ENCODE peak calls at places on chromosomes 12 and 14, in ten cellular contexts. O is H7; G is lung; D is effector memory CD4-positive, alpha-beta T cell; K is endodermal cell; C is uterus; V is MM.1S; T is CD8-positive, alpha-beta memory T cell; W is mammary epithelial cell; Y is right cardiac atrium. I is an unnamed sample. For H3K27me3, the result is how much of the 10 kb centered on the place peaks cover.

GRCh38 chr12:32542550-32543229 is 136.4 kb upstream of the DNM1L start:
- DNase-seq in O (no peak), G (no peak), D (no peak), K (peak), C (no peak), V (no peak), T (no peak), W (no peak), Y (no peak), I (no peak)

GRCh38 chr12:18267427-18267826 is 6.1 kb downstream of the PIK3C2G start:
- DNase-seq in O (no peak), G (no peak), D (no peak), K (no peak), C (no peak), V (no peak), T (no peak), W (peak), Y (no peak), I (no peak)

GRCh38 chr12:103444983-103445382 is 50.8 kb downstream of the C12orf42 start:
- DNase-seq in O (no peak), G (no peak), D (no peak), K (no peak), C (no peak), V (no peak), T (no peak), W (no peak), Y (no peak), I (no peak)

GRCh38 chr12:64385468-64385867 is 5.1 kb downstream of the C12orf56 start:
- DNase-seq in O (no peak), G (no peak), D (no peak), K (no peak), C (no peak), V (no peak), T (no peak), W (peak), Y (no peak), I (no peak)

GRCh38 chr14:56119221-56119967 is 1.2 kb downstream of the PELI2 start:
- DNase-seq in O (peak), G (peak), D (no peak), K (peak), C (peak), V (no peak), T (peak), W (no peak), Y (peak), I (peak)

GRCh38 chr12:51593539-51593938 is 2.5 kb downstream of the SCN8A start:
- DNase-seq in O (peak), G (no peak), D (no peak), K (peak), C (no peak), V (peak), T (peak), W (peak), Y (no peak), I (peak)

GRCh38 chr12:89768586-89769482 is 60.2 kb upstream of the ATP2B1 start:
- DNase-seq in O (no peak), G (no peak), D (no peak), K (no peak), C (no peak), V (no peak), T (no peak), W (peak), Y (no peak), I (peak)

GRCh38 chr14:56474419-56475022 is 105.1 kb upstream of the TMEM260 start:
- DNase-seq in O (peak), G (no peak), D (no peak), K (no peak), C (no peak), V (peak), T (no peak), W (peak), Y (no peak), I (peak)

GRCh38 chr14:93331375-93332031 is 1.3 kb downstream of the BTBD7 start:
- DNase-seq in O (no peak), G (no peak), D (no peak), K (no peak), C (peak), V (no peak), T (no peak), W (no peak), Y (peak), I (peak)

GRCh38 chr14:61927015-61927414 is 164.8 kb downstream of the SNAPC1 start:
- DNase-seq in O (no peak), G (no peak), D (no peak), K (no peak), C (no peak), V (no peak), T (no peak), W (peak), Y (no peak), I (no peak)

GRCh38 chr12:120234643-120235368 is 30.7 kb downstream of the PXN start:
- DNase-seq in O (peak), G (peak), D (no peak), K (peak), C (peak), V (no peak), T (no peak), W (peak), Y (peak), I (peak)
- H3K4me3 ChIP-seq in O (no peak), G (no peak), D (no peak), K (no peak), C (no peak), V (no peak), T (no peak), W (no peak), Y (no peak), I (no peak)

GRCh38 chr14:22232486-22232885 is 356.5 kb downstream of the DAD1 start:
- DNase-seq in O (no peak), G (no peak), D (no peak), K (peak), C (no peak), V (no peak), T (no peak), W (no peak), Y (no peak), I (no peak)
- H3K27me3 ChIP-seq in O (under half), G (under half), D (under half), K (under half), C (under half), V (under half), T (under half), W (under half), Y (under half), I (under half)

GRCh38 chr12:4910502-4911315 is 1.0 kb downstream of the KCNA1 start:
- DNase-seq in O (peak), G (no peak), D (no peak), K (peak), C (no peak), V (peak), T (no peak), W (no peak), Y (no peak), I (no peak)

GRCh38 chr12:4911316-4911994 is 1.8 kb downstream of the KCNA1 start:
- DNase-seq in O (no peak), G (no peak), D (no peak), K (no peak), C (no peak), V (no peak), T (no peak), W (no peak), Y (no peak), I (no peak)

GRCh38 chr12:4909734-4910501 is at the start of gene KCNA1:
- DNase-seq in O (peak), G (no peak), D (no peak), K (peak), C (no peak), V (no peak), T (no peak), W (peak), Y (peak), I (no peak)

GRCh38 chr12:4908694-4909396 is 860 bp upstream of the KCNA1 start:
- DNase-seq in O (peak), G (no peak), D (no peak), K (peak), C (no peak), V (no peak), T (no peak), W (no peak), Y (no peak), I (no peak)

DNA sequence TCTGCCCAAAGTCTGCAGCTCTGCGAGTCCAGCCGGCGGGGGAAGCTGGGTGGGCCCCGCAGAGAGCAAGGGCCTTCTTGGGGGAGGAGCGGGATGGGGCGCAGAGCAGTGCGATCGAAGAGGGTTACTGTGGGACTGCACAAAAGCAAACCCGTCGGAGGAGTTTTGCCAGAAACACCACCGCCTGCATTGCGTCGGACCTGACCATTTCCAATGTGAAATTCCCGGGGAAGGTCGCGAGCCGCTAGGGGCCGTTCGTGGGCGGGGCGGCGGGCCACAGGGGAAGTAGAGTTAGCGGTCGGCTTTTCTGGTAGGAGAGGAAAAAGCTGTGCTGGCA is 340 bp upstream of the KCNA1 start:
- DNase-seq in O (peak), G (no peak), D (no peak), K (peak), C (no peak), V (no peak), T (no peak), W (no peak), Y (no peak), I (no peak)
- H3K4me3 ChIP-seq in O (peak), G (no peak), D (peak), K (peak), C (peak), V (peak), T (no peak), W (no peak), Y (peak), I (no peak)

GRCh38 chr14:44639986-44640385 is 132.9 kb upstream of the FSCB start:
- DNase-seq in O (no peak), G (no peak), D (no peak), K (no peak), C (no peak), V (no peak), T (no peak), W (no peak), Y (no peak), I (no peak)

GRCh38 chr14:44634692-44635091 is 127.6 kb upstream of the FSCB start:
- DNase-seq in O (no peak), G (no peak), D (no peak), K (no peak), C (no peak), V (no peak), T (no peak), W (no peak), Y (no peak), I (no peak)

GRCh38 chr14:44640416-44640815 is 133.3 kb upstream of the FSCB start:
- DNase-seq in O (no peak), G (no peak), D (no peak), K (no peak), C (no peak), V (no peak), T (no peak), W (no peak), Y (no peak), I (no peak)
- H3K27me3 ChIP-seq in O (under half), G (under half), D (under half), K (under half), C (under half), V (under half), T (under half), W (under half), Y (under half), I (under half)

DNA sequence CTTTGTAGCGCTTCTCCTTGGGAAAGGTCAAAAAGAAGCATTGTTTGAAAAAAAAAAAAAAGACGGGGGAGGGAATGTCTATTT is at the start of gene LMO3:
- DNase-seq in O (no peak), G (no peak), D (no peak), K (no peak), C (no peak), V (no peak), T (no peak), W (no peak), Y (no peak), I (no peak)
- H3K4me3 ChIP-seq in O (peak), G (peak), D (no peak), K (peak), C (peak), V (peak), T (no peak), W (peak), Y (peak), I (no peak)

DNA sequence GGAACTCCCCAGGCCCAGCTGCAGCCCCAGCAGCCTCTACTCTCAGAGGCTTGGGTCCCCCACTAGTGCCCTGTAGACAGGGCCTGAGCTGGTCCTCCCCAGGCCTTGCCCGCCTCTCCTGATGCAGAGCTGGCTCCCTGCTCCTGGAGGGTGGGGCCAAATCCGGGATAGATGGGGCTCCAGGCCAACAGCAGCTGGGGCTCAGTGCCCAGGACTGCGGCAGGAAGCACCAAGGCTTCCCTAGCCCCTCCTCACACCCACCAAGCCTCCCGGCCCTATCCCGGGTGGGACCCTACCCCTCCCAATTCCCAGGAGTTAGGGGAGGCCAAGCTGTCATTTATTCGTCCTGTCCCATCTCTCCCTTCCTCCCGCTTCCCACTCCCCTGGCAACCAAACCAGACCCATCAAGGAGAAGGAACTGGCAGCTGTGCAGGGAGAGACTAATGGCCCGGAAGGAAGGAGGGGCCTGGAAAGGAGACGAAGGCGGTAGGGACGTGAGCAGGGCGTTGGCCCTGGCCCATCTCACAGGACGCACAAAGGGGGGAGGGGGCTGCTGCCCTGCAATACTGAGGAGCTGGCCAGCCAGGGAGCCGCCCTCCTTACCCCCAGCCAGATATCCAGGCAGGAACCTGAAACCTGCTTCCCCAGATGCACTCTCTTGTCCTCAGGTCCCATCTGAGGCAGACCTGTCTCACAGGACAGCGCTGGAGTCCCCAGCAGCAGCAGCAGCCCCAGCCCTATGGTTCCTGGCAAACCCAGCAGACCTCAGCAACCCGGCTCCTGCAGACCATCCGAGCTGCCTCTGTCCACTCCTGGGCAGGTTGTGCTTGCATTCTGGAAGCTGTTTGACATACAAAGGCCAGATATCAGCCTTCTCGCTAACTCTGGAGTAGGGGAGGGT is 1.6 kb upstream of the PRPH start:
- DNase-seq in O (peak), G (no peak), D (no peak), K (peak), C (no peak), V (no peak), T (no peak), W (no peak), Y (peak), I (no peak)
- H3K27me3 ChIP-seq in O (half or more), G (under half), D (under half), K (half or more), C (under half), V (half or more), T (under half), W (under half), Y (under half), I (under half)

GRCh38 chr14:23566112-23566781 is 1.3 kb downstream of the AP1G2 start:
- DNase-seq in O (no peak), G (no peak), D (no peak), K (no peak), C (no peak), V (no peak), T (no peak), W (no peak), Y (peak), I (no peak)
- H3K4me3 ChIP-seq in O (peak), G (no peak), D (no peak), K (peak), C (no peak), V (peak), T (peak), W (no peak), Y (no peak), I (no peak)